ENCODE peak calls at places on chromosomes 16 and 17, in nine cellular contexts. A is HCT116; Q is thoracic aorta; I is right atrium auricular region; O is fibroblast of lung; K is cardiac muscle cell; G is CD8-positive, alpha-beta T cell; H is heart left ventricle; Y is aorta. J is an unnamed sample.

GRCh38 chr17:27256225-27257030 is 37.5 kb upstream of the WSB1 start:
- DNase-seq in A (no peak), Q (no peak), I (no peak), O (peak), K (peak), G (no peak), H (no peak), Y (no peak), J (peak)

GRCh38 chr16:48526058-48526957 is 83.7 kb downstream of the N4BP1 start:
- DNase-seq in A (peak), Q (no peak), I (no peak), O (peak), K (no peak), G (no peak), H (no peak), Y (peak), J (peak)

GRCh38 chr16:27729516-27730304 is 179.8 kb downstream of the KATNIP start:
- DNase-seq in A (no peak), Q (no peak), I (no peak), O (peak), K (peak), G (no peak), H (no peak), Y (peak), J (peak)

GRCh38 chr17:78390241-78391050 is 12.0 kb downstream of the PGS1 start:
- DNase-seq in A (no peak), Q (no peak), I (no peak), O (peak), K (peak), G (no peak), H (peak), Y (no peak), J (no peak)

GRCh38 chr16:71540-72341 is 690 bp downstream of the RHBDF1 start:
- DNase-seq in A (peak), Q (no peak), I (peak), O (peak), K (peak), G (no peak), H (peak), Y (peak), J (peak)

GRCh38 chr16:13809765-13810164 is 110.2 kb upstream of the ERCC4 start:
- DNase-seq in A (no peak), Q (no peak), I (no peak), O (no peak), K (no peak), G (no peak), H (no peak), Y (no peak), J (no peak)

GRCh38 chr17:50946223-50946890 is 80.2 kb upstream of the TOB1 start:
- DNase-seq in A (no peak), Q (no peak), I (no peak), O (no peak), K (no peak), G (peak), H (no peak), Y (peak), J (no peak)

GRCh38 chr17:40063034-40063765 is 435 bp downstream of the THRA start:
- DNase-seq in A (no peak), Q (no peak), I (no peak), O (no peak), K (peak), G (peak), H (peak), Y (peak), J (peak)

GRCh38 chr16:85396879-85397871 is 215.9 kb upstream of the GSE1 start:
- DNase-seq in A (no peak), Q (no peak), I (no peak), O (no peak), K (no peak), G (no peak), H (no peak), Y (peak), J (no peak)

GRCh38 chr17:2423271-2423670 is 22.4 kb upstream of the MNT start:
- DNase-seq in A (no peak), Q (no peak), I (no peak), O (no peak), K (no peak), G (no peak), H (no peak), Y (no peak), J (no peak)

GRCh38 chr16:82454152-82454551 is 172.6 kb upstream of the CDH13 start:
- DNase-seq in A (no peak), Q (no peak), I (no peak), O (no peak), K (no peak), G (no peak), H (no peak), Y (no peak), J (no peak)

GRCh38 chr16:13205352-13205751 is 304.0 kb downstream of the SHISA9 start:
- DNase-seq in A (no peak), Q (no peak), I (no peak), O (no peak), K (no peak), G (no peak), H (no peak), Y (no peak), J (no peak)

GRCh38 chr17:40480501-40481003 is 20.9 kb downstream of the TNS4 start:
- DNase-seq in A (no peak), Q (no peak), I (no peak), O (no peak), K (no peak), G (peak), H (no peak), Y (no peak), J (peak)

GRCh38 chr16:12703935-12704334 is 99.8 kb downstream of the CPPED1 start:
- DNase-seq in A (no peak), Q (no peak), I (no peak), O (no peak), K (no peak), G (no peak), H (no peak), Y (no peak), J (no peak)

GRCh38 chr17:16512011-16512410 is 20.0 kb upstream of the LRRC75A start:
- DNase-seq in A (no peak), Q (no peak), I (no peak), O (no peak), K (no peak), G (no peak), H (no peak), Y (no peak), J (no peak)

GRCh38 chr17:37388266-37388665 is 12.5 kb downstream of the C17orf78 start:
- DNase-seq in A (no peak), Q (no peak), I (no peak), O (peak), K (no peak), G (no peak), H (no peak), Y (no peak), J (no peak)

GRCh38 chr17:28953444-28954118 is 2.3 kb upstream of the PHF12 start:
- DNase-seq in A (peak), Q (no peak), I (no peak), O (peak), K (peak), G (peak), H (peak), Y (peak), J (no peak)

GRCh38 chr17:72976971-72977767 is 115.3 kb downstream of the SLC39A11 start:
- DNase-seq in A (peak), Q (no peak), I (peak), O (peak), K (peak), G (no peak), H (peak), Y (no peak), J (peak)

GRCh38 chr17:44829558-44830358 is at the start of gene GJC1:
- DNase-seq in A (no peak), Q (no peak), I (no peak), O (peak), K (peak), G (peak), H (peak), Y (peak), J (no peak)

GRCh38 chr16:88766975-88767374 is 18.0 kb downstream of the PIEZO1 start:
- DNase-seq in A (no peak), Q (no peak), I (no peak), O (no peak), K (no peak), G (no peak), H (no peak), Y (no peak), J (peak)

GRCh38 chr16:3036726-3037315 is at the start of gene BICDL2:
- DNase-seq in A (no peak), Q (no peak), I (no peak), O (no peak), K (no peak), G (no peak), H (no peak), Y (no peak), J (peak)

GRCh38 chr17:6231886-6232767 is 161.9 kb downstream of the WSCD1 start:
- DNase-seq in A (no peak), Q (no peak), I (peak), O (peak), K (peak), G (no peak), H (no peak), Y (no peak), J (no peak)

GRCh38 chr17:63841350-63842172 is 924 bp downstream of the SMARCD2 start:
- DNase-seq in A (no peak), Q (no peak), I (peak), O (peak), K (peak), G (no peak), H (peak), Y (peak), J (peak)

GRCh38 chr16:30488764-30489595 is 16.4 kb downstream of the ITGAL start:
- DNase-seq in A (no peak), Q (no peak), I (no peak), O (no peak), K (no peak), G (no peak), H (no peak), Y (no peak), J (peak)

GRCh38 chr17:45814622-45815606 is 29.8 kb upstream of the SPPL2C start:
- DNase-seq in A (no peak), Q (no peak), I (no peak), O (no peak), K (no peak), G (no peak), H (peak), Y (no peak), J (no peak)

GRCh38 chr16:16076400-16076901 is 127.0 kb downstream of the ABCC1 start:
- DNase-seq in A (no peak), Q (no peak), I (no peak), O (no peak), K (no peak), G (no peak), H (no peak), Y (no peak), J (no peak)

GRCh38 chr16:78768226-78768625 is 668.8 kb downstream of the WWOX start:
- DNase-seq in A (no peak), Q (no peak), I (no peak), O (no peak), K (no peak), G (no peak), H (no peak), Y (no peak), J (peak)

DNA sequence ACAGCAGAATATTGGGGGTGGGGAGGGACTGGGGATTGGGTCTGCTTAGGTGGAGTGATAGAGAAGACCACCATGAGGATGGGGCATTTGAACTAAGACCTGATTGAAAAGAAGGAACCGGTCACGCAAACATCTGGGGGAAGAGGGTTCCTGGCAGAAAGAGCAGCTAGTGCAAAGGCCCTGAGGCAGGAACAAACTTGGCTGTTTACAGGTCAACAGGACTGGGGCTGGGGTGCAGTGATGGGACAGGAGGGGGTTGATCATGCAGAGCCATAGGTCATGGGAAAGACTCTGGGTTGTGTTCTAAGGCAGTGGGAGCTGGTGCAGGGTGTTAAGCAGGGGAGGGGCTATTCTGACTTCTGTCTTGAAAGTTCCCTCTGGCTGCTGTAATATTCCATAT is 1.9 kb downstream of the DRG2 start:
- DNase-seq in A (no peak), Q (no peak), I (no peak), O (no peak), K (no peak), G (no peak), H (no peak), Y (no peak), J (no peak)
- H3K4me3 ChIP-seq in A (no peak), Q (no peak), I (no peak), O (no peak), K (no peak), G (no peak), H (no peak), Y (no peak), J (no peak)

GRCh38 chr16:52547834-52548215 is 882 bp upstream of the TOX3 start:
- DNase-seq in A (no peak), Q (no peak), I (no peak), O (no peak), K (no peak), G (no peak), H (no peak), Y (no peak), J (no peak)

GRCh38 chr16:52546291-52546941 is 527 bp downstream of the TOX3 start:
- DNase-seq in A (no peak), Q (no peak), I (no peak), O (no peak), K (no peak), G (no peak), H (no peak), Y (peak), J (no peak)

GRCh38 chr16:52548261-52549010 is 1.5 kb upstream of the TOX3 start:
- DNase-seq in A (no peak), Q (no peak), I (no peak), O (no peak), K (no peak), G (no peak), H (no peak), Y (no peak), J (no peak)

GRCh38 chr16:52545544-52546262 is 1.2 kb downstream of the TOX3 start:
- DNase-seq in A (no peak), Q (no peak), I (no peak), O (no peak), K (no peak), G (no peak), H (no peak), Y (no peak), J (no peak)

DNA sequence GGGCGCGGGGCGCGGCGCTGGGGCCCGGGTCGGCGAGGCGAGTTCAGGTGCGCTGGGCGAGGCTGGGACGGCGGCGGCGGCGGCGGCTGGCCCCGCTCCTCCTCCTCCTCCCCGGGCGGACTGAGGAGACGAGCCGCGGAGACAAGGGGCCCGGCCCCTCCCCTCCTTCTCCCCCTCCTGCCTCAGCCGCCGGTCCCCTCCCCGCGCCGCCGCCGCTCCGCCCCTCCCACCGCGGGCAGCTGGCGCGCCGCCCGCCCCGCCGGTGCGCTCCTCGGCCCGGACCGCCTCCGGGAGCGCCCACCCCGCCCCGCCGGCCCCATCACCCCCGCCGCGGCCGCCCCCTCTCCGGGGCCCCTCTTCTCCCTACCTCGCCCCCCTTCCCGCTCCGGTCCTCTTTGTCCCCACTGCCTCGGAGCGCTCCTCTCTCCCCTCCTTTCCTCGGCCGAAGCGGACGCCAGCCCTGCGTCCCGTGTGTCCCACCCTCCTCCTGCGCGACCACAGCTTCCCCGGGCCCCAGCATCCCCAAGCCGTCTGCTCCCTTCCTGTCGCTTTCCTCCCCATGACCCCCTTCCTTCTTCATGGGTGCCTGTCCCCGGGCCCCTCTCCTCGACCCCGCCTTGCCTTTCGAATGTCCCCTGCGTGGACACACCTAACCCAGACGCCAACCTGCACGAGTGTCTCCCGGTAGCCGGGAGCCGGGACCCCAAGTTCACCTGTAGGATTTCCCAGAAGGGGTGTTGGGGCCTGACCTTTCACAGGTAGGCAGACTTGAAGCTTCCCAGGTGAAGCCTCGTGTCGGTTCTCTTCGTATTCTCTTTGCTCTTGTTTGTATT is at the start of gene TOX3:
- DNase-seq in A (no peak), Q (no peak), I (no peak), O (no peak), K (no peak), G (no peak), H (no peak), Y (no peak), J (no peak)
- H3K27ac ChIP-seq in A (no peak), Q (no peak), I (no peak), O (no peak), K (no peak), G (no peak), H (no peak), Y (no peak), J (no peak)

GRCh38 chr17:42548993-42549755 is 3.5 kb upstream of the HSD17B1 start:
- DNase-seq in A (no peak), Q (no peak), I (no peak), O (no peak), K (no peak), G (no peak), H (no peak), Y (no peak), J (no peak)
- H3K4me3 ChIP-seq in A (no peak), Q (no peak), I (no peak), O (no peak), K (peak), G (peak), H (no peak), Y (no peak), J (no peak)

DNA sequence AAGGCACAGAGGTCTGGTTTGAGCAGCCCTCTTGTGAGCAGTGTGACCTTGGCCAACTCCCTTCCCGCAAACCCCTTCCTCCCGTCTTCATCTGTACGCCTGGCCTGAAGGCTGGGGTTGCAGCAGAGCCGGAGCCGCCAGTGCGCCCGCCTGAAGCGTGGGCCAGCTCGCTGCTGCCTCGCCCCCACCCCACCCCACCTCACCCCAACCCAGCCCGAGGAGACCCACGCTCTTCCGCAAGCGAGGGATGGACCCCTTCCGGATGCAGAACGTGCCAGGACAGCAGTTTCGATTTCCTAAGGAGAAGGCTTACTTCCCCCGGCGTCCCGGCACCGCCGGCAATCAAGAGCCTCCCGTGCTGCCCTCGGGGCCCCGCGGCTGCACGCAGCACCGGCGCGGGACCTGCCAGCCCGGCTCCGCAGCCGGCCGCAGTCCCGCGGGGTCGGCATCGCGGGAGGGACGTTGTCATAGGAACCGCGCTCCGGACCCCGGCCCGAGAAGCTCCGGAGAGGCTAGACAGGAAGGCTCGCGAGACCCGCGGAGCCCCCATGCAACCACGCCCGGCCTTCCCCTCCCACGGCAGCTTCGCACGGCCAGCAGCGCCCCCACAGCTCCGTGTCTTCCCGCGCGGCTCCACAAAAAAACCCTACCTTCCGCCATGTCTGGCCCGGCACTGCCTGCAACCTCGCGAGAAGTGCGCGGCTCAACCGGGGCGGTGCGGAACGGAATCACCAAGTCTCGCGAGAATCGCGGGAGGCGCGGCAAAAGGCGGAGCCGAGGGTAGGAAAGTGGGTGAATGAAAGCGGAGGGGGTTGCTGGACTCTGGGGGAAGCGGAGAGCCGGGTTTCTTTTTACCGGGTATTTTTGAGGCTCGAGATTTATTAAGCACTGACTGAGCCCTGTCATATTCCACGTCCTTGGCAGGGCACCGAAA is at the start of gene ANKFY1:
- DNase-seq in A (peak), Q (peak), I (peak), O (peak), K (peak), G (peak), H (peak), Y (peak), J (peak)
- H3K27ac ChIP-seq in A (peak), Q (peak), I (peak), O (peak), K (peak), G (peak), H (peak), Y (peak), J (peak)

GRCh38 chr17:43315858-43316521 is 82.2 kb upstream of the RNU2-1 start:
- DNase-seq in A (no peak), Q (no peak), I (no peak), O (no peak), K (no peak), G (no peak), H (no peak), Y (no peak), J (no peak)

GRCh38 chr17:43314582-43314981 is 80.8 kb upstream of the RNU2-1 start:
- DNase-seq in A (no peak), Q (no peak), I (peak), O (no peak), K (peak), G (peak), H (no peak), Y (no peak), J (no peak)

GRCh38 chr17:43315369-43315768 is 81.6 kb upstream of the RNU2-1 start:
- DNase-seq in A (no peak), Q (no peak), I (no peak), O (no peak), K (no peak), G (no peak), H (no peak), Y (no peak), J (no peak)

GRCh38 chr17:43319293-43320124 is 79.3 kb upstream of the ARL4D start:
- DNase-seq in A (no peak), Q (no peak), I (no peak), O (no peak), K (no peak), G (no peak), H (no peak), Y (no peak), J (no peak)

DNA sequence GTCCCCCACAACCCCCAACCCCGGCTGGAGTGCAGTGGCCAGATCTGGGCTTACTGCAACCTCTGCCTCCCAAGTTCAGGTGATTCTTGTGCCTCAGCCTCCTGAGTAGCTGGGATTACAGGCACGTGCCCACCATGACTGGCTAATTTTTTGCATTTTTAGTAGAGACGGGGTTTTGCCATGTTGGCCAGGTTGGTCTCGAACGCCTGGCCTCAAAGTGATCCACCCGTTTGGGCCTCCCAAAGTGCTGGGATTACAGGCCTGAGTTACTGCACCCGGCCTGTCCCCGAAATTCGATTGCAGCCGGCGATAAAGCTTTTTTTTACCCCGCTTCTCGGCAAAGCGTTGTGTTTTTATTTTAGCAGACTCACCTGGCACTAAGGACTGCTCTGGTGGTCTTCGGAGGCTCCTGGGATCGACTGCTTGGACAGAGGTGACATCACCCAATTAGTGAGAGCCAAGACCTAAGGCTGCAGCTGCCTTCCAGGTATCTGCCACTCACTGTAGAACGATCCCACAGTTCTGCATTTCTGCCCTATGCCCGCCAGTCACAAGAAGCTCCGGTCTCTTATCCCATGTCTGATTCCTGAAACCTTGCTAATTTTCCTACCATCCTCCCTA is 82.2 kb upstream of the ARL4D start:
- DNase-seq in A (no peak), Q (no peak), I (no peak), O (no peak), K (no peak), G (peak), H (no peak), Y (no peak), J (no peak)
- H3K4me3 ChIP-seq in A (no peak), Q (no peak), I (no peak), O (no peak), K (no peak), G (no peak), H (no peak), Y (no peak), J (no peak)

GRCh38 chr17:67448449-67448848 is 71.4 kb downstream of the PITPNC1 start:
- DNase-seq in A (no peak), Q (no peak), I (no peak), O (no peak), K (no peak), G (peak), H (no peak), Y (no peak), J (no peak)
- H3K27ac ChIP-seq in A (no peak), Q (no peak), I (no peak), O (no peak), K (no peak), G (no peak), H (no peak), Y (no peak), J (no peak)

J was measured in upper lobe of left lung.